ENCODE peak calls at places on chromosome 21, in four cellular contexts. G, Y, S and J are unnamed samples.

GRCh38 chr21:36704281-36704957 is 5.5 kb downstream of the SIM2 start:
- DNase-seq in G (no peak), Y (no peak), S (no peak), J (no peak)

GRCh38 chr21:36692125-36692843 is 6.6 kb upstream of the SIM2 start:
- DNase-seq in G (no peak), Y (no peak), S (no peak), J (no peak)

GRCh38 chr21:36150192-36150711 is 6.4 kb upstream of the DOP1B start:
- DNase-seq in G (no peak), Y (no peak), S (peak), J (no peak)

GRCh38 chr21:40618216-40618615 is 228.7 kb downstream of the DSCAM start:
- DNase-seq in G (no peak), Y (no peak), S (no peak), J (no peak)

GRCh38 chr21:31538821-31539220 is 120.7 kb upstream of the SOD1 start:
- DNase-seq in G (no peak), Y (peak), S (no peak), J (no peak)

GRCh38 chr21:32300117-32300681 is 1.5 kb downstream of the MRAP start:
- DNase-seq in G (no peak), Y (no peak), S (no peak), J (no peak)

GRCh38 chr21:33383056-33383888 is 19.9 kb upstream of the IFNGR2 start:
- DNase-seq in G (peak), Y (peak), S (peak), J (no peak)

GRCh38 chr21:20023199-20023598 is 975.0 kb upstream of the NCAM2 start:
- DNase-seq in G (no peak), Y (no peak), S (no peak), J (no peak)

GRCh38 chr21:37452222-37452621 is 85.6 kb downstream of the DYRK1A start:
- DNase-seq in G (no peak), Y (peak), S (no peak), J (no peak)

GRCh38 chr21:30232011-30232410 is 16.1 kb upstream of the CLDN8 start:
- DNase-seq in G (no peak), Y (no peak), S (no peak), J (no peak)

GRCh38 chr21:39441502-39442475 is 3.8 kb downstream of the LCA5L start:
- DNase-seq in G (peak), Y (peak), S (no peak), J (no peak)

GRCh38 chr21:33122507-33122906 is 52.6 kb downstream of the OLIG1 start:
- DNase-seq in G (no peak), Y (no peak), S (no peak), J (no peak)

GRCh38 chr21:37370152-37371040 is 3.8 kb downstream of the DYRK1A start:
- DNase-seq in G (peak), Y (no peak), S (no peak), J (no peak)

GRCh38 chr21:28521932-28522826 is 470.5 kb downstream of the LTN1 start:
- DNase-seq in G (no peak), Y (peak), S (no peak), J (peak)

GRCh38 chr21:38956006-38956405 is 150.3 kb downstream of the ETS2 start:
- DNase-seq in G (no peak), Y (no peak), S (no peak), J (no peak)

GRCh38 chr21:44303490-44303981 is 3.7 kb downstream of the PFKL start:
- DNase-seq in G (no peak), Y (peak), S (no peak), J (no peak)
- H3K27ac ChIP-seq in G (no peak), Y (peak), S (peak), J (no peak)

DNA sequence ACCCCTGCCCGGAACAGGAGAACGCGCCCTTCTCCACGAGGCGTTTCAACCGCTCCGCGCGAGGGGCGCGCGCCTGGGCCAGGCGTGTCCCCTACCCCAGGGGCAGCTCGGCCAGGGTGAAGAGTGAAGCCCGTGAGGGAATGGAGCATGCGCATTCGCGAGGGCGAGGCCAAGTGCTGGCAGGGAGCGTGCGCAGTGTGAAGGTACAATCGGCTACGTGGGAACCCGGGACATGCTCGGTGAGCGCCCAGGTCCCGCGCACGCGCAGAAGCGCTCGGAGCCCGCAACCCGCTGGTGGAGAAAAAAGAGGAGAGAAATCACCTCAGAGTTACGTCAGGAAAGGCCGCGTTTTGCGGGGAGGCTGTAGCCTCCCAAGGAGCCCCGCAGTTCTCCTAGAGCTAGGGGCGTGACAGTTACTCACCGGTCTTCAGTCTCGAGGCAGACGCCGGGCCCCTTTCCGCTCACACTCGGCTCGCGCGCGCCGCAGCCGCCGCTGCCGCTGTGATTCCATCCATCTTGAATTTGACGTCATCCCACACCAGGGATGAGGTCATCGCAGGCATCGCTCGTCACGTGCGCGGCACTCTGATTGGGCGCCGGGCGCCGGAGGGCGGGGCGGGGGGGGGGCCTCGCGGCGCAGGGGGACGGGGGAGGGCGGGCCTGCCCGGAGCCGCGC is at the start of gene ZBTB21:
- DNase-seq in G (peak), Y (peak), S (peak), J (peak)
- H3K4me3 ChIP-seq in G (peak), Y (peak), S (peak), J (peak)

DNA sequence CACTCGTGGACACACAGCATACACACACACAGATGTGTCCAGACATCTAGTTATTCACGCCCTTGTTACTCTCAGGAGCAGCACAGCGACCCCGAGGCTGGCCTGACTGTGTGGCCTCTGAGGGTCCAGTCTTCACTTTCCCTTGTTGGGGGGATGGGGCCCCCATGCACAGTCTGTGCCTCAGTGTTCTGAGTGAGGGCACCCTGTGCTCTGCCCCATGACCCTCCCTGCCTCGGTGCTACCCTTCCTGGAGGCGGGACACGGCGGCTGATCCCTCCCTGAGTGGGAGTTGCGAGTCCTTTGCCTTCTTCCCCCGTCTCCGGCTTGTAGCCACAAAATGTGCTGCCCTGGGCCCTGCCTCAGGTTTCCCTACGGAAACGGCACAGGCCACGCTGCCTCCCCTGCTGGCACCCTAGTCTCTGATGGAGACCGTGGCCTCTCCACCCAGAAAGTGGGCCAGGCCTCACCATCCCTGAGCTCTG is 8.6 kb downstream of the CSTB start:
- DNase-seq in G (no peak), Y (no peak), S (no peak), J (no peak)
- H3K27ac ChIP-seq in G (no peak), Y (peak), S (no peak), J (no peak)

GRCh38 chr21:46423546-46424061 is 35.1 kb upstream of the DIP2A start:
- DNase-seq in G (no peak), Y (no peak), S (no peak), J (no peak)
- H3K4me3 ChIP-seq in G (no peak), Y (no peak), S (no peak), J (no peak)

DNA sequence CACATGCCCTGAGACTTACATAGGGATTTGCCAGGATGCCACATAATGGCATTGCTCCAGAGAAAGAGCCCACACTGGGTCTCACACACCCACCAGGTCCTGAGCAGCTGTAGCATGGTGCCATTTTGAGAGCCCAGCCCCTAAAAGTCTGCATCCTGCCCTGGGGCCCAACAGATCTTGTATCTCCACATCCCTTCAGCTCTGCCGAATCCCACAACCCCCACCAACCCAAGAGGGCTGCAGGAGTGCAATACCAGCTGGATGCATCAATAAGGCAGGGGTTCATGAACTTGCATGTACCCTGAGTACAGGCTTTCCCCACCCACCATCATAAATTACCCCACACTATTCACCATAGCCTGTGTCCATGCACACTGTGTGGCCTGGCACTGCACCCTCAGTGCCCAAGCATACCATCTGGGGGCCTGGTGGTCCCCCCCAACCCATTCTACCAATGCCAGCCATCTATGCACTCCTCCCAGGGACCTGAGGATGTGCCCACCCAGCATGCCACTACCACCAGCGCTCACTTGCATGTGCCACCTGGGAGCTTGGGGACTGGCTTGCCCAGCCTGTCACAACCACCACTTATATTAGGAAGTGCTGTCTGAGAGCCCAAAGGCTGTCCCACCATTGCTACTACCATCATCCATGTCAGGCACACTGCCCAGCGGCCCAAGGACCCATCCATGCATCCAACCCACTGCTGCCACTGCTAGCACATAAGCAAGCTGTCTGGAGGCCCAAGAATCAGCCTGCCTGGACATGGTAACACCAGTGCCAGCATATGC is 4.1 kb upstream of the KRTAP12-2 start:
- DNase-seq in G (no peak), Y (no peak), S (no peak), J (no peak)
- H3K27ac ChIP-seq in G (no peak), Y (no peak), S (no peak), J (no peak)

GRCh38 chr21:27026501-27026900 is 59.6 kb upstream of the ADAMTS5 start:
- DNase-seq in G (no peak), Y (no peak), S (no peak), J (peak)
- H3K4me3 ChIP-seq in G (no peak), Y (no peak), S (no peak), J (no peak)

GRCh38 chr21:34889287-34889536 is 159.9 kb downstream of the RUNX1 start:
- DNase-seq in G (no peak), Y (peak), S (peak), J (no peak)
- H3K27ac ChIP-seq in G (peak), Y (peak), S (peak), J (no peak)